ENCODE peak calls at places on chromosomes 16 and 17, in five cellular contexts. S is renal cortical epithelial cell, T is GM12892, C is MM.1S, P is BJ. F is an unnamed sample.

GRCh38 chr17:9229160-9229825 is 208.0 kb downstream of the NTN1 start:
- DNase-seq in S (no peak), C (no peak), T (no peak), P (no peak), F (no peak)

GRCh38 chr17:49035470-49036269 is 38.5 kb downstream of the IGF2BP1 start:
- DNase-seq in T (peak), P (no peak), C (peak), S (peak), F (peak)

GRCh38 chr17:8965394-8966168 is at the start of gene PIK3R5:
- DNase-seq in P (no peak), T (peak), S (no peak), C (no peak), F (peak)

GRCh38 chr16:54952195-54952594 is 21.5 kb downstream of the IRX5 start:
- DNase-seq in T (no peak), P (no peak), S (no peak), C (no peak), F (no peak)

GRCh38 chr17:7541074-7541621 is 7.7 kb upstream of the TNFSF12 start:
- DNase-seq in C (no peak), P (no peak), S (no peak), T (no peak), F (no peak)

GRCh38 chr17:40354191-40355122 is 10.1 kb downstream of the GJD3 start:
- DNase-seq in C (no peak), S (no peak), P (no peak), T (no peak), F (no peak)

GRCh38 chr16:66639091-66639885 is 34.8 kb downstream of the CMTM3 start:
- DNase-seq in S (peak), T (no peak), C (no peak), P (no peak), F (no peak)

GRCh38 chr17:72804949-72805348 is 287.5 kb downstream of the SLC39A11 start:
- DNase-seq in S (no peak), C (no peak), P (no peak), T (no peak), F (no peak)

GRCh38 chr16:8937803-8938202 is 25.9 kb downstream of the USP7 start:
- DNase-seq in C (no peak), P (no peak), T (no peak), S (peak), F (no peak)

GRCh38 chr17:7931709-7932482 is at the start of the genes CNTROB and TRAPPC1:
- DNase-seq in S (peak), T (peak), P (peak), C (peak), F (peak)

GRCh38 chr16:16189842-16190241 is 33.5 kb downstream of the ABCC6 start:
- DNase-seq in C (no peak), T (no peak), S (no peak), P (no peak), F (no peak)

GRCh38 chr16:57252148-57252721 is 7.2 kb downstream of the ARL2BP start:
- DNase-seq in T (no peak), S (peak), P (no peak), C (no peak), F (no peak)

GRCh38 chr16:53234836-53235235 is 180.0 kb downstream of the CHD9 start:
- DNase-seq in C (no peak), P (no peak), T (no peak), S (no peak), F (no peak)

GRCh38 chr17:39769974-39770587 is 32.3 kb downstream of the GRB7 start:
- DNase-seq in P (peak), C (peak), S (peak), T (no peak), F (no peak)

GRCh38 chr16:69405326-69405725 is 19.1 kb upstream of the CYB5B start:
- DNase-seq in S (no peak), C (no peak), P (no peak), T (no peak), F (no peak)

GRCh38 chr17:70658324-70658723 is 489.0 kb downstream of the KCNJ2 start:
- DNase-seq in P (no peak), C (no peak), S (peak), T (no peak), F (no peak)

GRCh38 chr17:17561408-17562144 is 29.9 kb downstream of the PEMT start:
- DNase-seq in P (no peak), C (no peak), S (peak), T (no peak), F (no peak)

GRCh38 chr16:86220552-86220951 is 289.8 kb upstream of the FOXF1 start:
- DNase-seq in S (no peak), C (no peak), T (no peak), P (no peak), F (no peak)

GRCh38 chr17:76318586-76318985 is 10.5 kb upstream of the QRICH2 start:
- DNase-seq in T (no peak), P (no peak), S (no peak), C (no peak), F (no peak)

GRCh38 chr17:29241015-29241963 is 5.4 kb upstream of the CRYBA1 start:
- DNase-seq in C (no peak), S (peak), P (peak), T (no peak), F (no peak)

GRCh38 chr17:58525239-58525638 is 10.8 kb upstream of the MTMR4 start:
- DNase-seq in C (no peak), P (peak), T (no peak), S (peak), F (no peak)

GRCh38 chr17:18947866-18948265 is 4.1 kb upstream of the SLC5A10 start:
- DNase-seq in S (no peak), P (no peak), C (no peak), T (no peak), F (no peak)

GRCh38 chr16:27444015-27444414 is 42.0 kb downstream of the IL21R start:
- DNase-seq in S (peak), C (no peak), P (no peak), T (no peak), F (no peak)

GRCh38 chr17:59853168-59853918 is 39.4 kb downstream of the TUBD1 start:
- DNase-seq in P (no peak), T (no peak), S (peak), C (peak), F (peak)

GRCh38 chr17:17818088-17818526 is 18.7 kb downstream of the SREBF1 start:
- DNase-seq in P (no peak), C (no peak), S (no peak), T (no peak), F (peak)

GRCh38 chr17:4073983-4074830 is 68.6 kb downstream of the ZZEF1 start:
- DNase-seq in T (peak), P (no peak), C (peak), S (no peak), F (peak)

GRCh38 chr17:44924107-44924544 is 8.8 kb upstream of the GFAP start:
- DNase-seq in C (no peak), P (no peak), S (no peak), T (no peak), F (no peak)